ENCODE peak calls at places on chromosomes 6 and 20, in ten cellular contexts. S is prostate gland, M is transverse colon, W is spleen, V is GM23338, U is GM12878, E is HCT116, Q is breast epithelium, N is Panc1, R is stomach. I is an unnamed sample.

GRCh38 chr6:11218077-11218392 is 14.4 kb downstream of the NEDD9 start:
- DNase-seq in S (no peak), M (no peak), W (no peak), V (no peak), U (no peak), E (no peak), Q (no peak), N (no peak), R (no peak), I (no peak)

GRCh38 chr6:142187209-142187608 is 40.1 kb downstream of the VTA1 start:
- DNase-seq in S (no peak), M (no peak), W (peak), V (no peak), U (no peak), E (no peak), Q (no peak), N (no peak), R (no peak), I (no peak)

GRCh38 chr6:3422457-3422816 is 34.4 kb downstream of the SLC22A23 start:
- DNase-seq in S (no peak), M (no peak), W (no peak), V (no peak), U (no peak), E (no peak), Q (no peak), N (no peak), R (no peak), I (no peak)

GRCh38 chr6:149820506-149820905 is 43.7 kb downstream of the LRP11 start:
- DNase-seq in S (no peak), M (no peak), W (no peak), V (peak), U (no peak), E (no peak), Q (no peak), N (no peak), R (no peak), I (no peak)

GRCh38 chr6:131946992-131947955 is 3.9 kb downstream of the CCN2 start:
- DNase-seq in S (no peak), M (no peak), W (no peak), V (no peak), U (no peak), E (no peak), Q (no peak), N (peak), R (no peak), I (no peak)

GRCh38 chr6:35678021-35678654 is 10.6 kb downstream of the FKBP5 start:
- DNase-seq in S (no peak), M (no peak), W (no peak), V (no peak), U (no peak), E (no peak), Q (no peak), N (no peak), R (no peak), I (no peak)

GRCh38 chr6:123380257-123380656 is 256.5 kb downstream of the TRDN start:
- DNase-seq in S (no peak), M (no peak), W (no peak), V (peak), U (no peak), E (no peak), Q (no peak), N (peak), R (no peak), I (no peak)

GRCh38 chr20:44017905-44018683 is 103.4 kb downstream of the TOX2 start:
- DNase-seq in S (peak), M (peak), W (no peak), V (no peak), U (no peak), E (peak), Q (no peak), N (peak), R (peak), I (no peak)

GRCh38 chr6:139777202-139777970 is 402.9 kb upstream of the CITED2 start:
- DNase-seq in S (no peak), M (no peak), W (no peak), V (no peak), U (no peak), E (no peak), Q (no peak), N (no peak), R (no peak), I (no peak)

GRCh38 chr6:160667854-160668481 is 3.9 kb upstream of the LPA start:
- DNase-seq in S (peak), M (no peak), W (no peak), V (peak), U (peak), E (peak), Q (no peak), N (peak), R (peak), I (peak)

GRCh38 chr20:10720550-10720949 is 46.8 kb upstream of the JAG1 start:
- DNase-seq in S (no peak), M (no peak), W (no peak), V (no peak), U (no peak), E (no peak), Q (no peak), N (no peak), R (no peak), I (no peak)

GRCh38 chr20:35796556-35796955 is 24.7 kb downstream of the PHF20 start:
- DNase-seq in S (no peak), M (no peak), W (no peak), V (no peak), U (no peak), E (no peak), Q (no peak), N (no peak), R (no peak), I (no peak)

GRCh38 chr20:58233881-58234528 is 5.6 kb upstream of the ANKRD60 start:
- DNase-seq in S (no peak), M (peak), W (no peak), V (peak), U (no peak), E (no peak), Q (no peak), N (no peak), R (no peak), I (no peak)

GRCh38 chr20:9829835-9830234 is 9.0 kb downstream of the PAK5 start:
- DNase-seq in S (no peak), M (no peak), W (no peak), V (peak), U (no peak), E (no peak), Q (no peak), N (no peak), R (no peak), I (no peak)

GRCh38 chr6:79436232-79436631 is 101.0 kb downstream of the LCA5 start:
- DNase-seq in S (no peak), M (no peak), W (no peak), V (no peak), U (no peak), E (no peak), Q (no peak), N (no peak), R (no peak), I (no peak)

GRCh38 chr20:13430346-13431002 is 208.3 kb downstream of the TASP1 start:
- DNase-seq in S (no peak), M (no peak), W (no peak), V (no peak), U (peak), E (peak), Q (no peak), N (no peak), R (no peak), I (no peak)

GRCh38 chr20:32823078-32823477 is 3.3 kb downstream of the MAPRE1 start:
- DNase-seq in S (no peak), M (no peak), W (no peak), V (no peak), U (no peak), E (no peak), Q (no peak), N (no peak), R (no peak), I (no peak)

GRCh38 chr6:37684801-37685200 is 12.9 kb downstream of the MDGA1 start:
- DNase-seq in S (no peak), M (no peak), W (no peak), V (no peak), U (no peak), E (no peak), Q (no peak), N (no peak), R (no peak), I (no peak)

DNA sequence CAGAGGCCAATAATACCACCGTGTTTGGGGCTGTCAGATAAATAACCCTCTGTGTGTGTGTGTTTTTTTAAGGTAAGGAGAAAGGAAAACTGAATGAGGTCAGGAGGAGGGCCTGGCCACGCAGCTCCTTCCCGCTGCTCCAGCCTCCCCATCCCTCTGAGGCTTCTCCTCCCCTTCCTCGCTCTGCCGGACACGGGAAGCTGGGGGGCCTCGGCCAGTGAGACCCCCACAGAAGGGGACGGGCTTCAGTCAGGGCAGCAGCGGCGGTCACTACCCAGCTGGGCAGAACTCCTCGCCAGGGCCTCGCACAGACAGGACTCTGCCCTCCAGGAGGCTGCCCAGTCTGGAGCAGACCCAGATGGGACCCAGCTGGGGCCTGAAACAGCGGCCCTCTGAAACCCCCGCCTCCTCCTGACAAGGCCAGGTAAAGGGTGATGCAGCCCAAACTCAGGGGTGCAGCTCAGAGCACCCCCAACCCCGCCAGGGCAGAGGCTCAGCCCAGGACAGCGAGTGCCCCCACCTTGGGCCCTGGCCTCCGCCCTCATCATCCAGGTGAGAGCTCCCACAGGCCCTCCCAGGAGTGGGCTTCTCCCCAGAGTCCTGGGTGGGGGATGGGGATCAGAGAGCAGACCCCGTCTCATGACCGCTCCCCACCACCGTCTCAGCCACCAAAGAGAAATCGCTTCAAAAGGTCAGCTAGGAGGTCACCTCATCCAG is 2.3 kb downstream of the EEF1A2 start:
- DNase-seq in S (no peak), M (no peak), W (no peak), V (no peak), U (no peak), E (no peak), Q (no peak), N (no peak), R (no peak), I (no peak)
- H3K4me3 ChIP-seq in S (no peak), M (peak), W (no peak), V (peak), U (no peak), E (no peak), Q (peak), N (peak), R (peak), I (peak)

DNA sequence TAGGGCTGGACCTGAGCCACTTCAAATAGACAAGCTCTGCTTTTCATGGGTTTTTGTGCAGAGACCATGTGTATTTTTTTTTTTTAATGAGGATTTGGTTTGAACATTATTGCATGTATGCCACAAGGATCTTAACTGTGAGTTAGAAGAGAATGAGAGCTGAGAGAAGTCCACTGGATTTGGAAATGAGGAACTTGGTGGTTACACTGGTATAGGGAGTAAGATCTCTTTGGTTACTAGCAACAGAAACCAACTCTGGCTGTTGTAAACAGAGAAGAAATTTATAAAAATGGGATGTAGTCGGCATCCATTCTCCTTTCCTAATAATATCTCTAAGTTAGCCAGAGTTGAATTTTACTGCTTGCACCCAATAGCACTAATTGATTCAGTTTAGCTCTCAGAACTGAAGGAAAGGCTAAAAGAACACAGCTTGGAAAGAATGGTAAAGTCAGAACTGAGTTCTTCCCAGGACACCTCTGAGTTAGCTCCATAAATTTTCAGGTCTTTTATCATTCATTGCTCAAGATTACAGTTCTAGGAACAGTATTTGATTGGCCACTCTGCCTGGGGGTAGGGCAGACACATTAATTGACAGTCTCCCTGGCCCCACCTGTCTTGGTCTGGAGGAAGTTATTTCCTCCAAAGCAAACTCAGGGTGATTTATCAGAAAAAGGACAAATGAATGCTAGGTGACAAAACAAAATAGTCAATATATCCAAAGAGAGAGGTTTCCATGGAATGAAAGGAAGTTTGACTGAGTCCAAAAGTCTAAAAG is 3.9 kb upstream of the WFDC2 start:
- DNase-seq in S (no peak), M (peak), W (no peak), V (peak), U (no peak), E (no peak), Q (no peak), N (no peak), R (no peak), I (no peak)
- TF ChIP-seq POLR2AphosphoS5 in S (peak), M (no peak), W (no peak), V (no peak), U (no peak), E (no peak), Q (no peak), N (no peak), R (no peak), I (no peak)

GRCh38 chr6:169425628-169426370 is 172.2 kb upstream of the THBS2 start:
- DNase-seq in S (no peak), M (no peak), W (no peak), V (no peak), U (no peak), E (no peak), Q (no peak), N (peak), R (no peak), I (no peak)
- H3K4me3 ChIP-seq in S (no peak), M (no peak), W (no peak), V (no peak), U (no peak), E (no peak), Q (no peak), N (peak), R (no peak), I (no peak)

GRCh38 chr20:21272679-21273078 is 30.5 kb upstream of the XRN2 start:
- DNase-seq in S (no peak), M (no peak), W (no peak), V (no peak), U (no peak), E (no peak), Q (no peak), N (no peak), R (no peak), I (no peak)
- TF ChIP-seq POLR2AphosphoS5 in S (no peak), M (no peak), W (no peak), V (no peak), U (no peak), E (no peak), Q (no peak), N (no peak), R (no peak), I (no peak)

GRCh38 chr20:346640-347316 is at the start of gene NRSN2:
- DNase-seq in S (peak), M (peak), W (peak), V (peak), U (no peak), E (no peak), Q (no peak), N (no peak), R (peak), I (peak)

GRCh38 chr20:347640-348484 is 951 bp downstream of the NRSN2 start:
- DNase-seq in S (peak), M (peak), W (peak), V (peak), U (peak), E (no peak), Q (peak), N (no peak), R (peak), I (peak)

GRCh38 chr20:343107-343506 is 3.8 kb upstream of the NRSN2 start:
- DNase-seq in S (no peak), M (no peak), W (no peak), V (no peak), U (no peak), E (no peak), Q (no peak), N (no peak), R (no peak), I (no peak)

GRCh38 chr20:347317-347639 is 367 bp downstream of the NRSN2 start:
- DNase-seq in S (no peak), M (no peak), W (no peak), V (no peak), U (no peak), E (no peak), Q (no peak), N (no peak), R (no peak), I (no peak)

GRCh38 chr20:346033-346639 is 775 bp upstream of the NRSN2 start:
- DNase-seq in S (no peak), M (no peak), W (no peak), V (no peak), U (no peak), E (no peak), Q (no peak), N (no peak), R (no peak), I (no peak)
- H3K4me3 ChIP-seq in S (peak), M (peak), W (no peak), V (peak), U (peak), E (no peak), Q (peak), N (peak), R (peak), I (peak)

GRCh38 chr6:112214749-112215269 is 39.6 kb downstream of the LAMA4 start:
- DNase-seq in S (no peak), M (no peak), W (no peak), V (no peak), U (no peak), E (no peak), Q (no peak), N (no peak), R (no peak), I (no peak)
- TF ChIP-seq POLR2AphosphoS5 in S (no peak), M (no peak), W (no peak), V (no peak), U (no peak), E (no peak), Q (no peak), N (no peak), R (no peak), I (no peak)

GRCh38 chr6:168851460-168852103 is 402.1 kb downstream of the THBS2 start:
- DNase-seq in S (no peak), M (no peak), W (no peak), V (no peak), U (no peak), E (no peak), Q (no peak), N (no peak), R (no peak), I (no peak)
- H3K4me3 ChIP-seq in S (no peak), M (peak), W (no peak), V (no peak), U (no peak), E (no peak), Q (peak), N (peak), R (peak), I (peak)

DNA sequence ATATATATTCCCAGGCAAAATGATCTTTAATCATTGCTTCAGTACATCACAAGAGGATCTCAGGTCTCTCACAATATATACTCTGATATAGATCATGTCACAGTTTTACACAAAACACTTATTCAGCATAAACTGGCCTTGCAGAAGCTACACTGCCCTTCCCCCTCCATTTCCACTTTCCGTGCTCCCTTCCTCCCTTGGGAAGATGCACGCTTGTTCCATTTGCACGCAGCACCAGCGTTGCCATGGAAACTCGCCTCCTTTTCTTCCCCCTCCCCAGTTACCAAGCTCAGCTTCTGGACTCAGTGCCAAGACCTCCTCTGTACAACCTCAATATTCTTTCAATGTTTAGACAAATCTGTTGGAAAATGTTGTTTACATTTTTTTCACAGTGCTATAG is 154.6 kb downstream of the RFPL4B start:
- DNase-seq in S (no peak), M (no peak), W (no peak), V (peak), U (no peak), E (no peak), Q (no peak), N (no peak), R (no peak), I (no peak)
- TF ChIP-seq POLR2AphosphoS5 in S (no peak), M (no peak), W (no peak), V (no peak), U (no peak), E (no peak), Q (no peak), N (no peak), R (no peak), I (no peak)

DNA sequence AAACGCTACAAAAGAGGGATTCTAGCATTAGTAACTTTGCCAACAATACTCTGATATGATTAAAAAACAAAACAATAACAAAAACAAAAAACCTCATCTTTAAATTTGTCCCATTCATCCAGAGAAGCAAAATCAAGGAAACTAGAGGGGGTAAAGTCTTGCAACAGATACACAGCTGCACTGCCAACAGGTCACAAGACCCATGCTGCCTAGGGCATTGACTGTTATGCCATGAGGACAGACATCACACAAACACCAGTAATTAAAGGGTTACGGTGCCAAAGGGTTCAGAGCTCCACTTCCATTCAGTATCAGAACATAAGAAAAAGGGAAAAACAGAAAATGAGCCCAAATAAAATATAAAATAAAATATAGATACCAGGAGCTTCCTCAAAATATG is 1.6 kb downstream of the TBC1D20 start:
- DNase-seq in S (peak), M (no peak), W (no peak), V (no peak), U (no peak), E (no peak), Q (no peak), N (no peak), R (no peak), I (peak)
- H3K4me3 ChIP-seq in S (no peak), M (no peak), W (no peak), V (no peak), U (peak), E (no peak), Q (peak), N (peak), R (peak), I (no peak)

GRCh38 chr20:61299613-61300012 is 47.6 kb downstream of the CDH4 start:
- DNase-seq in S (no peak), M (no peak), W (no peak), V (no peak), U (no peak), E (no peak), Q (no peak), N (no peak), R (no peak), I (no peak)

GRCh38 chr20:61299088-61299487 is 47.0 kb downstream of the CDH4 start:
- DNase-seq in S (no peak), M (no peak), W (peak), V (no peak), U (no peak), E (no peak), Q (no peak), N (no peak), R (no peak), I (no peak)

GRCh38 chr20:61301995-61302525 is 50.0 kb downstream of the CDH4 start:
- DNase-seq in S (no peak), M (no peak), W (peak), V (no peak), U (no peak), E (no peak), Q (no peak), N (no peak), R (no peak), I (no peak)

GRCh38 chr20:61300293-61300692 is 48.2 kb downstream of the CDH4 start:
- DNase-seq in S (no peak), M (no peak), W (peak), V (no peak), U (no peak), E (no peak), Q (no peak), N (no peak), R (no peak), I (no peak)

GRCh38 chr20:61300741-61301140 is 48.7 kb downstream of the CDH4 start:
- DNase-seq in S (no peak), M (no peak), W (peak), V (no peak), U (no peak), E (no peak), Q (no peak), N (no peak), R (no peak), I (no peak)
- TF ChIP-seq POLR2AphosphoS5 in S (no peak), M (no peak), W (no peak), V (no peak), U (no peak), E (no peak), Q (no peak), N (no peak), R (no peak), I (no peak)